ENCODE peak calls at places on chromosomes 1 and 21, in four cellular contexts. One of them, this sample, is unnamed.

GRCh38 chr1:155006601-155007101 is 4.0 kb downstream of the ZBTB7B start:
- DNase-seq in neuronal stem cell: no peak
- DNase-seq in mesendoderm: peak; percentile 74
- DNase-seq in IMR-90: no peak
- DNase-seq in this sample: no peak

GRCh38 chr1:236861560-236862230 is 66.6 kb downstream of the MTR start:
- DNase-seq in neuronal stem cell: no peak
- DNase-seq in mesendoderm: no peak
- DNase-seq in IMR-90: peak; percentile 22
- DNase-seq in this sample: no peak

GRCh38 chr1:202750024-202750423 is 39.8 kb upstream of the SYT2 start:
- DNase-seq in neuronal stem cell: no peak
- DNase-seq in IMR-90: no peak
- DNase-seq in mesendoderm: no peak
- DNase-seq in this sample: no peak

GRCh38 chr1:24052119-24052695 is 59.7 kb downstream of the MYOM3 start:
- DNase-seq in IMR-90: peak; percentile 4
- DNase-seq in mesendoderm: no peak
- DNase-seq in neuronal stem cell: no peak
- DNase-seq in this sample: no peak

GRCh38 chr1:184840596-184840995 is 85.9 kb upstream of the EDEM3 start:
- DNase-seq in mesendoderm: no peak
- DNase-seq in IMR-90: no peak
- DNase-seq in neuronal stem cell: no peak
- DNase-seq in this sample: no peak

GRCh38 chr1:206505702-206506375 is 1.5 kb upstream of the RASSF5 start:
- DNase-seq in neuronal stem cell: no peak
- DNase-seq in mesendoderm: peak; percentile 41
- DNase-seq in IMR-90: peak; percentile 54
- DNase-seq in this sample: no peak

GRCh38 chr1:230327892-230328284 is 98.2 kb downstream of the PGBD5 start:
- DNase-seq in mesendoderm: peak; percentile 44
- DNase-seq in neuronal stem cell: no peak
- DNase-seq in IMR-90: no peak
- DNase-seq in this sample: no peak

GRCh38 chr1:164473544-164473943 is 85.4 kb upstream of the PBX1 start:
- DNase-seq in IMR-90: no peak
- DNase-seq in mesendoderm: peak; percentile 23
- DNase-seq in neuronal stem cell: no peak
- DNase-seq in this sample: no peak

DNA sequence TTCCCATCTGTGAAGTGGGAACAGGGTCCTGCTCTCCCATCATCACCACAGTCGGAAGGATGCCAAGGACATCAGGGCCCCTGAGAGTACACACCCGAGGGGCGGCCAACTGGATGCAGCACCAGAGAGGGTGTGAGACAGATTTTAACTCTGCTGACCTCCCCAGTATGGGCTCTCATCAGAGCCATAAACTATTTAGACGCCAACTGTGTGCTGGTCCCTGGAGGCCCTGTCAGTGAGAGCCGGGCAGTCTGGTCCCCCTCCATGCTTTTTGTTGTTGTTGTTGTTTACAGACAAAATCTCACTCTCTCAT is 1.7 kb downstream of the FGR start:
- DNase-seq in mesendoderm: no peak
- DNase-seq in neuronal stem cell: no peak
- DNase-seq in IMR-90: no peak
- DNase-seq in this sample: no peak
- H3K27ac ChIP-seq in mesendoderm: no peak overlapping the region
- H3K27ac ChIP-seq in neuronal stem cell: no peak overlapping the region
- H3K27ac ChIP-seq in IMR-90: no peak overlapping the region
- H3K27ac ChIP-seq in this sample: no peak overlapping the region

DNA sequence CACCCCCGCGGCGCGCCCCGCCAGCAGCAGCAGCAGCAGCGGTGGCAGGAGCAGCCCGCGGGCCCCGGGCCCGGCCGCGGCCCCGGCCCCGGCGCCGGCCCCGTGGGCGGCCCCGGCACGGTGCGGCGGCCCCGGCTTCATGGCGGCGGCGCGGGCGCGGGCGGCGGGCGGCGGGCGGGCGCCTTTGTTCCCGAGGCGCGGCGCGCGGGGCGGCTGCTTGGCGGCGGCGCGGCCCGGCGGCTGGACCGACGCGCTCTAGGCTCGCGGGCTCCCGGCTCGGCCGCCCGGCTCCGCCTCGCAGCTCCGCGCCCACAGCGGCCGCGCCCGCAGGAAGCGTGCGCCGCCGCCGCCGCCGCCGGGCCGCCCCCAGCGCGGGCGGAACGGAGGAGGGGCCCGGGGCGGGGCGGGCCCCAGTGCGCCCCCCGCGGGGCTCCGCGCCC is at the start of gene SDC3:
- DNase-seq in mesendoderm: no peak
- DNase-seq in neuronal stem cell: no peak
- DNase-seq in IMR-90: no peak
- DNase-seq in this sample: peak; percentile 67
- H3K4ac ChIP-seq in mesendoderm: peak within 1 kb of the TSS; percentile 60
- H3K4ac ChIP-seq in neuronal stem cell: peak within 1 kb of the TSS; percentile 76
- H3K4ac ChIP-seq in IMR-90: peak within 1 kb of the TSS; percentile 83
- H3K4ac ChIP-seq in this sample: peak within 1 kb of the TSS; percentile 20

DNA sequence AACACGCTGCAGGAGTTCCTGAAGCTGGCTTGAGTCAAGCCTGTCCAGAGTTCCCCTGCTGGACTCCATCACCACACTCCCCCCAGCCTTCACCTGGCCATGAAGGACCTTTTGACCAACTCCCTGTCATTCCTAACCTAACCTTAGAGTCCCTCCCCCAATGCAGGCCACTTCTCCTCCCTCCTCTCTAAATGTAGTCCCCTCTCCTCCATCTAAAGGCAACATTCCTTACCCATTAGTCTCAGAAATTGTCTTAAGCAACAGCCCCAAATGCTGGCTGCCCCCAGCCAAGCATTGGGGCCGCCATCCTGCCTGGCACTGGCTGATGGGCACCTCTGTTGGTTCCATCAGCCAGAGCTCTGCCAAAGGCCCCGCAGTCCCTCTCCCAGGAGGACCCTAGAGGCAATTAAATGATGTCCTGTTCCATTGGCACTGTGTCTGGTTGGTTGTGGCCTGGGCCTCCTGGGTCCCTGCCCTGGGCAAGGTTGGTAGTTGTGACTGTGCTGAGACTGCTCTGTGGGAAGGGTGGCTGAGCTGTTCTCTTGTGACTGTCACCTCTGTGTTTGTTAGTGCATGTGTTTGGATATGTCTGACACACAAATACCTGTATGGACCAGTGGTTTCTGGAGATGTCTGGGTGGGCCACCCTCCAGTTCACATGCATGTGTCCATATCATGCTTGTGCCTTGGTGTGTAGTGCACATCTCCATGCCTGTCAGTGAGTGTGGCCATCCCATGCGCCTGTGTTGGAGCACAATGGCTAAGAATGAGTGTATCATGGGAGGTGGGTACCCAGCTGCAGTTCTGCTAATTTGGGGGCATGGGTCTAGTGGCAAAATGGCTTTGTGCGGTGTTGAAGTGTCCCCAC is 1.4 kb downstream of the SH3BGRL3 start:
- DNase-seq in IMR-90: no peak
- DNase-seq in neuronal stem cell: no peak
- DNase-seq in mesendoderm: no peak
- DNase-seq in this sample: peak; percentile 51
- H3K4me3 ChIP-seq in IMR-90: peak overlapping the region; percentile 89
- H3K4me3 ChIP-seq in neuronal stem cell: peak overlapping the region; percentile 42
- H3K4me3 ChIP-seq in mesendoderm: no peak overlapping the region
- H3K4me3 ChIP-seq in this sample: peak overlapping the region; percentile 14

DNA sequence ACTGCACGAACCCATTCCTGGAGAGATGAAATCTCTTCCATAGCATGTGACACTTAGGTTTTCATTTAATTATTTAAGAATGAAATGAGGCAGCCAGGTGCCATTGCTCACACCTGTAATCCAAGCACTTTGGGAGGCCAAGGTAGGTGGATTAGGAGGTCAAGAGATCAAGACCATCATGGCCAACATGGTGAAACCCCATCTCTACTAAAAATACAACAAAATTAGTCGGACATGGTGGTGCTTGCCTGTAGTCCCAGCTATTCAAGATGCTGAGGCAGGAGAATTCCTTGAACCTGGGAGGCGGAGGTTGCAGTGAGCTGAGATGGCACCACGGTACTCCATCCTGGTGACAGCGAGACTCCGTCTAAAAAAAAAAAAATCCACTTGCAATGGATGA is 17.8 kb downstream of the L1TD1 start:
- DNase-seq in mesendoderm: no peak
- DNase-seq in IMR-90: no peak
- DNase-seq in neuronal stem cell: no peak
- DNase-seq in this sample: no peak
- H3K27ac ChIP-seq in mesendoderm: no peak overlapping the region
- H3K27ac ChIP-seq in IMR-90: no peak overlapping the region
- H3K27ac ChIP-seq in neuronal stem cell: no peak overlapping the region
- H3K27ac ChIP-seq in this sample: no peak overlapping the region

GRCh38 chr1:224294775-224295174 is 35.2 kb downstream of the NVL start:
- DNase-seq in mesendoderm: no peak
- DNase-seq in neuronal stem cell: no peak
- DNase-seq in IMR-90: no peak
- DNase-seq in this sample: no peak
- H3K4ac ChIP-seq in mesendoderm: no peak overlapping the region
- H3K4ac ChIP-seq in neuronal stem cell: no peak overlapping the region
- H3K4ac ChIP-seq in IMR-90: no peak overlapping the region
- H3K4ac ChIP-seq in this sample: no peak overlapping the region

GRCh38 chr21:34974162-34974981 is 74.7 kb downstream of the RUNX1 start:
- DNase-seq in neuronal stem cell: no peak
- DNase-seq in IMR-90: peak; percentile 71
- DNase-seq in mesendoderm: no peak
- DNase-seq in this sample: no peak
- H3K4me3 ChIP-seq in neuronal stem cell: no peak overlapping the region
- H3K4me3 ChIP-seq in IMR-90: no peak overlapping the region
- H3K4me3 ChIP-seq in mesendoderm: no peak overlapping the region
- H3K4me3 ChIP-seq in this sample: no peak overlapping the region

DNA sequence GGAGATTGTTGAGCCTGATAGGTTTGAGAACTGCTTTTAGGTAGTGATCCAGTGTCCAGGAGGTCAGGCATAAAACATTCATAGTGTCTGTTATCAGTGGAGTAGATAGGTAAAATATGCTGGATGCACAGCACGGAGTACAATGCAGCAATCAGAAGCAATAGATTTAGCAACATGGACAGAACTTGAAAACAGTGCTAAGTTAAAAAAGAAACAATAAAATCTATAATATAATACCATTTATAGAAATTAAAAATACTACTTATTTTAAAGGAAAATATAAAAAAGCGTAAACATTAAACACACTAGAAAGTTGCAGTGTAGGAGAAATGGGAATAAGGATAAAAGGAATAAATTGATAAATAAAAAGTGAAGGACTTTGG is 3.4 kb upstream of the TAF13 start:
- DNase-seq in mesendoderm: no peak
- DNase-seq in neuronal stem cell: no peak
- DNase-seq in IMR-90: no peak
- DNase-seq in this sample: no peak
- H3K27ac ChIP-seq in mesendoderm: no peak overlapping the region
- H3K27ac ChIP-seq in neuronal stem cell: no peak overlapping the region
- H3K27ac ChIP-seq in IMR-90: no peak overlapping the region
- H3K27ac ChIP-seq in this sample: no peak overlapping the region

GRCh38 chr1:182765416-182765815 is 24.2 kb upstream of the NPL start:
- DNase-seq in neuronal stem cell: no peak
- DNase-seq in IMR-90: no peak
- DNase-seq in mesendoderm: no peak
- DNase-seq in this sample: no peak

GRCh38 chr1:182761396-182762395 is 27.9 kb upstream of the NPL start:
- DNase-seq in IMR-90: peak; percentile 17
- DNase-seq in neuronal stem cell: no peak
- DNase-seq in mesendoderm: no peak
- DNase-seq in this sample: no peak

GRCh38 chr1:182762536-182762935 is 27.0 kb upstream of the NPL start:
- DNase-seq in IMR-90: no peak
- DNase-seq in mesendoderm: no peak
- DNase-seq in neuronal stem cell: no peak
- DNase-seq in this sample: no peak

GRCh38 chr1:182766050-182766449 is 23.5 kb upstream of the NPL start:
- DNase-seq in mesendoderm: no peak
- DNase-seq in neuronal stem cell: no peak
- DNase-seq in IMR-90: no peak
- DNase-seq in this sample: peak; percentile 82

GRCh38 chr1:182764029-182764768 is 25.4 kb upstream of the NPL start:
- DNase-seq in mesendoderm: no peak
- DNase-seq in neuronal stem cell: no peak
- DNase-seq in IMR-90: no peak
- DNase-seq in this sample: no peak
- H3K4ac ChIP-seq in mesendoderm: no peak overlapping the region
- H3K4ac ChIP-seq in neuronal stem cell: no peak overlapping the region
- H3K4ac ChIP-seq in IMR-90: no peak overlapping the region
- H3K4ac ChIP-seq in this sample: no peak overlapping the region

GRCh38 chr1:75791022-75791421 is 5.0 kb downstream of the RABGGTB start:
- DNase-seq in neuronal stem cell: no peak
- DNase-seq in IMR-90: peak; percentile 52
- DNase-seq in mesendoderm: no peak
- DNase-seq in this sample: no peak

GRCh38 chr1:75795703-75796193 is 934 bp upstream of the MSH4 start:
- DNase-seq in mesendoderm: no peak
- DNase-seq in neuronal stem cell: no peak
- DNase-seq in IMR-90: no peak
- DNase-seq in this sample: no peak

GRCh38 chr1:75796376-75797272 is at the start of gene MSH4:
- DNase-seq in mesendoderm: no peak
- DNase-seq in IMR-90: no peak
- DNase-seq in neuronal stem cell: no peak
- DNase-seq in this sample: no peak

GRCh38 chr1:75794382-75794781 is 2.3 kb upstream of the MSH4 start:
- DNase-seq in mesendoderm: no peak
- DNase-seq in neuronal stem cell: no peak
- DNase-seq in IMR-90: no peak
- DNase-seq in this sample: peak; percentile 79

DNA sequence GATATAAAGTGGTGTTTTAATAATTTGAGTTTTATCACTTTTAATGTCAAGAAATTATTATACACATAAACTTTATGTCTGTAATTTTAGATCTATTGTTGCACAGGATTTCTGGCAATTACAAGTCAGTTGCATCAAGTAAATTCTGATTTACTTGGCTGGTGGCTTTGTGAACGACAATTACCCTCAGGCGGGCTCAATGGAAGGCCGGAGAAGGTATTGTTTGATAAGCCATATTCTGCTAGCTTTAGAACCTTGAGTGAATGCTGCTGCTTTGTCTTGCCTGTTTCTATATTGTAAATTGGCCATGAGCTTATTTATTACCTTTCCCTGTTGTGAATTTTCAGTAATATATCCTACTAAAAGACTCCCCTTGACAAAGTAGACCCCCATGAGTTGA is 4.6 kb upstream of the MSH4 start:
- DNase-seq in mesendoderm: no peak
- DNase-seq in neuronal stem cell: no peak
- DNase-seq in IMR-90: no peak
- DNase-seq in this sample: no peak
- H3K4me3 ChIP-seq in mesendoderm: no peak overlapping the region
- H3K4me3 ChIP-seq in neuronal stem cell: no peak overlapping the region
- H3K4me3 ChIP-seq in IMR-90: no peak overlapping the region
- H3K4me3 ChIP-seq in this sample: no peak overlapping the region